ENCODE peak calls at places on chromosomes 3 and 15, in ten cellular contexts. S is neural progenitor cell, L is HCT116, G is hepatocyte, N is K562, K is fibroblast of lung, I is GM12878, R is GM23338, U is GM23248, J is H1. Z is an unnamed sample.

GRCh38 chr3:168162172-168162571 is 66.4 kb upstream of the GOLIM4 start:
- DNase-seq in K (peak; percentile 4), R (no peak), U (peak; percentile 71), L (no peak), I (no peak), S (no peak), J (no peak), G (no peak), N (no peak), Z (peak; percentile 17)

GRCh38 chr3:128323206-128324081 is 143.2 kb downstream of the DNAJB8 start:
- DNase-seq in N (no peak), J (no peak), L (no peak), G (no peak), I (no peak), R (no peak), S (no peak), U (no peak), K (no peak), Z (no peak)

GRCh38 chr15:51576911-51577500 is 45.6 kb downstream of the DMXL2 start:
- DNase-seq in N (peak; percentile 48), J (no peak), I (no peak), L (no peak), S (no peak), G (peak; percentile 13), R (no peak), K (peak; percentile 83), U (peak; percentile 67), Z (peak; percentile 14)

GRCh38 chr15:96736384-96736783 is 405.9 kb downstream of the NR2F2 start:
- DNase-seq in G (no peak), K (peak; percentile 4), L (no peak), R (no peak), I (no peak), S (no peak), U (no peak), N (no peak), J (no peak), Z (no peak)

GRCh38 chr15:38899300-38899699 is 334.7 kb upstream of the RASGRP1 start:
- DNase-seq in N (no peak), L (no peak), G (no peak), S (no peak), I (no peak), U (peak; percentile 27), R (no peak), J (no peak), K (no peak), Z (peak; percentile 53)

GRCh38 chr3:44954289-44954688 is 21.7 kb downstream of the ZDHHC3 start:
- DNase-seq in K (no peak), L (no peak), S (no peak), G (no peak), U (no peak), N (no peak), I (no peak), R (no peak), J (no peak), Z (no peak)

GRCh38 chr3:48268936-48269551 is 28.1 kb downstream of the ZNF589 start:
- DNase-seq in S (no peak), G (peak; percentile 41), U (no peak), R (no peak), J (no peak), I (no peak), N (no peak), L (no peak), K (no peak), Z (peak; percentile 27)

GRCh38 chr15:75862796-75863195 is 19.5 kb downstream of the UBE2Q2 start:
- DNase-seq in I (no peak), S (no peak), N (no peak), K (no peak), U (no peak), J (no peak), R (no peak), L (no peak), G (no peak), Z (no peak)

GRCh38 chr15:97840501-97840900 is 120.0 kb upstream of the ARRDC4 start:
- DNase-seq in S (no peak), G (no peak), U (no peak), K (no peak), I (no peak), R (no peak), L (no peak), J (no peak), N (no peak), Z (no peak)

GRCh38 chr3:134820994-134821393 is 25.9 kb downstream of the EPHB1 start:
- DNase-seq in G (no peak), K (no peak), J (no peak), N (no peak), L (no peak), U (no peak), R (no peak), S (no peak), I (no peak), Z (no peak)

GRCh38 chr3:111903067-111903511 is 44.0 kb downstream of the PHLDB2 start:
- DNase-seq in L (peak; percentile 98), I (no peak), N (no peak), R (peak; percentile 43), U (peak; percentile 90), G (no peak), S (peak; percentile 30), J (no peak), K (peak; percentile 66), Z (peak; percentile 92)

GRCh38 chr15:72353266-72353665 is 22.5 kb downstream of the HEXA start:
- DNase-seq in R (no peak), N (no peak), L (no peak), J (no peak), G (no peak), K (peak; percentile 20), U (peak; percentile 54), I (no peak), S (no peak), Z (no peak)

GRCh38 chr3:185335799-185336198 is 27.1 kb upstream of the MAP3K13 start:
- DNase-seq in G (peak; percentile 69), S (no peak), I (no peak), L (peak; percentile 80), N (no peak), U (peak; percentile 61), R (no peak), K (no peak), J (no peak), Z (peak; percentile 59)

GRCh38 chr3:188067932-188068331 is 86.0 kb upstream of the LPP start:
- DNase-seq in S (no peak), R (no peak), N (no peak), L (no peak), G (peak; percentile 29), J (no peak), U (peak; percentile 79), K (peak; percentile 35), I (no peak), Z (peak; percentile 66)

DNA sequence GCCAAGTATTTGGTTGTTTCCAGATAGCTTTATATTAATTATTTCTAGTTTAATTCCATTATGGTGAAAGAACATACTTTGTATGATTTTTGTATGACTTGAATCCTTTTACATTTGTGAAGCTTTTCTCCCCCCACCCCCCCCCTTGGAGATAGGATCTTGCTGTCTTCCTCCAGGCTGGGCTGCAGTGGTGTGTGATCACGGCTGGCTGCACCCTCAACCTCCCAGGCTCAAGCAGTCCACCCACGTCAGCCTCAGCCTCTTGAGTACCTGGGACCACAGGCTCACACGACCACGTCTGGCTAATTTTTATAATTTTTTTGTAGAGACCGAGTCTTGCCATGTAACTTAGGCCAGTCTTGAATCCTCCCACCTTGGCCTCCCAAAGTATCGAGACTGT is 29.5 kb downstream of the ARL8B start:
- DNase-seq in S (no peak), L (no peak), U (no peak), N (peak; percentile 73), J (no peak), R (no peak), G (no peak), K (no peak), I (no peak), Z (no peak)
- H3K79me2 ChIP-seq in S (peaks cover 98% of the 10 kb centered on the region), L (peaks cover 89% of the 10 kb centered on the region), U (peaks cover 100% of the 10 kb centered on the region), N (peaks cover 98% of the 10 kb centered on the region), J (no peaks in the 10 kb centered on the region), R (peaks cover 98% of the 10 kb centered on the region), G (peaks cover 100% of the 10 kb centered on the region), K (peaks cover 90% of the 10 kb centered on the region), I (peaks cover 87% of the 10 kb centered on the region), Z (peaks cover 98% of the 10 kb centered on the region)

GRCh38 chr15:74133071-74133702 is 2.8 kb downstream of the ISLR2 start:
- DNase-seq in J (no peak), U (peak; percentile 16), S (peak; percentile 57), G (no peak), L (no peak), I (no peak), K (no peak), R (peak; percentile 69), N (no peak), Z (no peak)

GRCh38 chr15:74134387-74135027 is 4.1 kb downstream of the ISLR2 start:
- DNase-seq in G (peak; percentile 61), N (no peak), J (no peak), U (peak; percentile 74), L (no peak), I (no peak), R (peak; percentile 86), S (peak; percentile 90), K (peak; percentile 50), Z (no peak)

GRCh38 chr15:74132681-74133070 is 2.3 kb downstream of the ISLR2 start:
- DNase-seq in G (no peak), S (peak; percentile 39), U (peak; percentile 61), K (peak; percentile 55), J (no peak), I (no peak), R (peak; percentile 58), N (no peak), L (no peak), Z (no peak)

GRCh38 chr15:74135041-74135565 is 4.7 kb downstream of the ISLR2 start:
- DNase-seq in S (no peak), J (no peak), U (no peak), K (no peak), I (no peak), L (no peak), N (no peak), R (no peak), G (no peak), Z (no peak)

GRCh38 chr15:74133703-74134386 is 3.5 kb downstream of the ISLR2 start:
- DNase-seq in G (no peak), R (peak; percentile 74), I (no peak), S (peak; percentile 72), U (no peak), K (no peak), N (no peak), L (no peak), J (no peak), Z (no peak)
- TF ChIP-seq EZH2 in G (peak; percentile 81), R (peak; percentile 89), I (no peak), S (peak; percentile 78), U (no peak), K (peak; percentile 10), N (no peak), L (no peak), J (peak; percentile 22), Z (no peak)

GRCh38 chr15:90047956-90048575 is 46.9 kb downstream of the ZNF710 start:
- DNase-seq in K (no peak), R (no peak), J (no peak), G (no peak), U (no peak), N (no peak), S (no peak), I (no peak), L (no peak), Z (peak; percentile 19)
- H3K79me2 ChIP-seq in K (peaks cover 2% of the 10 kb centered on the region), R (no peaks in the 10 kb centered on the region), J (no peaks in the 10 kb centered on the region), G (peaks cover 77% of the 10 kb centered on the region), U (peaks cover 62% of the 10 kb centered on the region), N (no peaks in the 10 kb centered on the region), S (peaks cover 82% of the 10 kb centered on the region), I (peaks cover 25% of the 10 kb centered on the region), L (no peaks in the 10 kb centered on the region), Z (peaks cover 22% of the 10 kb centered on the region)

DNA sequence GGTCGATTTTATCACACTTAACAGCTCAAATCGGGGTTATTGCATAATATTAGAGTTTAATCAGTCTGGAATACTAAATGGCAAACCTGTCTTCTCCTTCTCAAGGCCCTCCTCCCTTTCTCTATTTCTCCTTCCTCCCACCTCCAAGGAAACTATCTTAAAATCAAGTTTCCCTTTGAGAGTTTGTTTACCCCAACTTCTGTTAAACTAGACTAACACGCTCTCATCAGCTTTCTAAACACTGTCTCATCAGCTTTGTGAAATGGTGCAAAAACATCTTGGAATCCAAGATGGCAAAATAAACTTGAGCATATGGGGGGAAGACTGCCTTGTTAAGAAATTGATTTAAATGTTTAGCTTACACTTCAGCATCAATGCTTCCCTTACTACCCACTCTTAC is 9.6 kb downstream of the SOX2 start:
- DNase-seq in R (no peak), G (no peak), S (no peak), L (no peak), K (no peak), U (no peak), J (no peak), N (no peak), I (no peak), Z (no peak)
- TF ChIP-seq EZH2 in R (no peak), G (no peak), S (no peak), L (no peak), K (no peak), U (no peak), J (no peak), N (no peak), I (no peak), Z (no peak)

Z was measured in astrocyte.